ENCODE peak calls at places on chromosomes 4 and X, in nine cellular contexts. T is CD8-positive, alpha-beta T cell; L is cardiac fibroblast; E is lower leg skin; A is aorta; D is psoas muscle; H is choroid plexus epithelial cell; F is hepatocyte; P is astrocyte of the spinal cord. Y is an unnamed sample.

GRCh38 chr4:38982356-38983095 is 49.7 kb downstream of the TMEM156 start:
- DNase-seq in T (no peak), L (peak), E (no peak), A (no peak), D (no peak), H (peak), F (no peak), P (no peak), Y (no peak)

GRCh38 chr4:184439386-184439785 is 35.0 kb downstream of the IRF2 start:
- DNase-seq in T (no peak), L (no peak), E (no peak), A (no peak), D (no peak), H (no peak), F (no peak), P (no peak), Y (no peak)

GRCh38 chr4:173025131-173025530 is 143.5 kb upstream of the GALNT7 start:
- DNase-seq in T (no peak), L (peak), E (peak), A (no peak), D (no peak), H (peak), F (peak), P (peak), Y (peak)

GRCh38 chr4:111274060-111274459 is 651.2 kb upstream of the PITX2 start:
- DNase-seq in T (no peak), L (no peak), E (no peak), A (no peak), D (no peak), H (no peak), F (no peak), P (no peak), Y (no peak)

GRCh38 chr4:185424905-185425599 is 712 bp downstream of the UFSP2 start:
- DNase-seq in T (no peak), L (no peak), E (no peak), A (no peak), D (no peak), H (peak), F (no peak), P (no peak), Y (peak)

GRCh38 chrX:623599-624323 is 6.8 kb upstream of the SHOX start:
- DNase-seq in T (no peak), L (no peak), E (peak), A (no peak), D (no peak), H (peak), F (no peak), P (no peak), Y (no peak)

GRCh38 chr4:1982124-1983052 is 26.4 kb downstream of the NELFA start:
- DNase-seq in T (no peak), L (no peak), E (no peak), A (no peak), D (no peak), H (no peak), F (no peak), P (no peak), Y (no peak)

GRCh38 chrX:141341341-141341740 is 99.0 kb upstream of the SPANXC start:
- DNase-seq in T (no peak), L (peak), E (no peak), A (peak), D (no peak), H (peak), F (no peak), P (peak), Y (no peak)

GRCh38 chr4:78566834-78567501 is 15.4 kb downstream of the ANXA3 start:
- DNase-seq in T (no peak), L (no peak), E (no peak), A (no peak), D (no peak), H (no peak), F (no peak), P (no peak), Y (no peak)

GRCh38 chr4:1604706-1605205 is 79.4 kb downstream of the FAM53A start:
- DNase-seq in T (peak), L (no peak), E (no peak), A (peak), D (no peak), H (no peak), F (no peak), P (no peak), Y (peak)

GRCh38 chr4:3329887-3330286 is 37.1 kb downstream of the RGS12 start:
- DNase-seq in T (no peak), L (no peak), E (no peak), A (no peak), D (no peak), H (no peak), F (no peak), P (no peak), Y (no peak)

GRCh38 chr4:128721896-128722295 is 87.6 kb upstream of the JADE1 start:
- DNase-seq in T (no peak), L (no peak), E (no peak), A (no peak), D (no peak), H (no peak), F (no peak), P (no peak), Y (no peak)

GRCh38 chr4:8913858-8914460 is 42.3 kb upstream of the HMX1 start:
- DNase-seq in T (no peak), L (no peak), E (no peak), A (no peak), D (no peak), H (no peak), F (peak), P (no peak), Y (no peak)

GRCh38 chr4:80279751-80280150 is 13.3 kb downstream of the FGF5 start:
- DNase-seq in T (no peak), L (no peak), E (no peak), A (no peak), D (no peak), H (no peak), F (no peak), P (no peak), Y (no peak)

GRCh38 chrX:47941423-47941822 is 62.4 kb downstream of the ZNF182 start:
- DNase-seq in T (no peak), L (no peak), E (no peak), A (no peak), D (no peak), H (no peak), F (no peak), P (no peak), Y (no peak)

GRCh38 chr4:98945297-98945850 is 16.4 kb upstream of the EIF4E start:
- DNase-seq in T (no peak), L (peak), E (no peak), A (no peak), D (no peak), H (peak), F (no peak), P (no peak), Y (no peak)

GRCh38 chr4:21697583-21697982 is 251.0 kb downstream of the KCNIP4 start:
- DNase-seq in T (no peak), L (no peak), E (no peak), A (no peak), D (no peak), H (peak), F (peak), P (peak), Y (no peak)

GRCh38 chrX:39157796-39158195 is 356.5 kb downstream of the MID1IP1 start:
- DNase-seq in T (no peak), L (no peak), E (no peak), A (no peak), D (no peak), H (peak), F (no peak), P (peak), Y (no peak)

GRCh38 chr4:159060161-159060560 is 42.7 kb upstream of the RAPGEF2 start:
- DNase-seq in T (no peak), L (no peak), E (no peak), A (no peak), D (no peak), H (no peak), F (no peak), P (no peak), Y (no peak)

GRCh38 chrX:15373986-15374385 is 10.2 kb downstream of the VEGFD start:
- DNase-seq in T (no peak), L (no peak), E (no peak), A (no peak), D (no peak), H (no peak), F (no peak), P (no peak), Y (no peak)

GRCh38 chr4:25158817-25159216 is 1.4 kb downstream of the SEPSECS start:
- DNase-seq in T (no peak), L (no peak), E (no peak), A (no peak), D (no peak), H (no peak), F (no peak), P (no peak), Y (no peak)

GRCh38 chr4:121041307-121042090 is 30.8 kb downstream of the NDNF start:
- DNase-seq in T (no peak), L (no peak), E (no peak), A (no peak), D (no peak), H (no peak), F (no peak), P (no peak), Y (peak)

GRCh38 chr4:7332216-7333023 is 102.3 kb downstream of the PSAPL1 start:
- DNase-seq in T (no peak), L (peak), E (no peak), A (peak), D (peak), H (peak), F (peak), P (peak), Y (no peak)

GRCh38 chr4:36870121-36870520 is 374.4 kb upstream of the NWD2 start:
- DNase-seq in T (no peak), L (no peak), E (no peak), A (no peak), D (no peak), H (no peak), F (no peak), P (no peak), Y (no peak)

GRCh38 chrX:40996886-40997530 is 88.2 kb upstream of the USP9X start:
- DNase-seq in T (no peak), L (peak), E (peak), A (no peak), D (no peak), H (peak), F (peak), P (peak), Y (peak)
- H3K4me3 ChIP-seq in T (no peak), L (no peak), E (no peak), A (no peak), D (no peak), H (peak), F (peak), P (peak), Y (no peak)

DNA sequence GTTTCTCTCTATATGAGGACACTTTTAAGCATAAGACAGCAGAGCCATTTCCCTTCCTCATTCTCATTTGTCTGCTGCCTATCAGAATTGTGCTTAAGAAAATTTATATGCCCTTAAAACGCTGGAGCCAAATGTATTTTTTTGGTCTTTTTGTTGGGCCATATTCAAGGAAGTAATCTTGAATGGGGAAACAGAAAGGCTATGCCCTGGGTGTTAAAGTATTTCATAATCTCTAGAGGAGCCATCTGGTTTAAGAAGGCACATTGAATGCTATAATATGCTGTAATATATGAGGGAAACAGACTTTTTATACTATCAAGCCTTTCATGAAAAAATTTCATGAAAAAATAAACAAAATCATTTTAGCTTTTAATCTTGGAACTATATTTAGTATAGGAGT is 4.3 kb downstream of the DMD start:
- DNase-seq in T (no peak), L (peak), E (no peak), A (no peak), D (no peak), H (no peak), F (no peak), P (no peak), Y (no peak)
- H3K4me3 ChIP-seq in T (no peak), L (no peak), E (no peak), A (peak), D (peak), H (no peak), F (no peak), P (no peak), Y (no peak)

GRCh38 chr4:93828332-93828829 is at the start of gene ATOH1:
- DNase-seq in T (no peak), L (no peak), E (no peak), A (no peak), D (no peak), H (peak), F (peak), P (no peak), Y (no peak)

GRCh38 chr4:93829531-93830089 is 1.1 kb downstream of the ATOH1 start:
- DNase-seq in T (no peak), L (no peak), E (no peak), A (no peak), D (no peak), H (no peak), F (no peak), P (no peak), Y (no peak)

GRCh38 chr4:93827272-93827947 is 1.1 kb upstream of the ATOH1 start:
- DNase-seq in T (no peak), L (no peak), E (no peak), A (no peak), D (no peak), H (no peak), F (no peak), P (no peak), Y (no peak)

GRCh38 chr4:93830090-93830818 is 1.7 kb downstream of the ATOH1 start:
- DNase-seq in T (no peak), L (no peak), E (no peak), A (no peak), D (no peak), H (no peak), F (no peak), P (no peak), Y (no peak)

GRCh38 chr4:93828830-93829530 is 427 bp downstream of the ATOH1 start:
- DNase-seq in T (no peak), L (no peak), E (no peak), A (no peak), D (no peak), H (no peak), F (peak), P (no peak), Y (no peak)
- H3K4me3 ChIP-seq in T (no peak), L (no peak), E (no peak), A (peak), D (peak), H (peak), F (peak), P (peak), Y (peak)

DNA sequence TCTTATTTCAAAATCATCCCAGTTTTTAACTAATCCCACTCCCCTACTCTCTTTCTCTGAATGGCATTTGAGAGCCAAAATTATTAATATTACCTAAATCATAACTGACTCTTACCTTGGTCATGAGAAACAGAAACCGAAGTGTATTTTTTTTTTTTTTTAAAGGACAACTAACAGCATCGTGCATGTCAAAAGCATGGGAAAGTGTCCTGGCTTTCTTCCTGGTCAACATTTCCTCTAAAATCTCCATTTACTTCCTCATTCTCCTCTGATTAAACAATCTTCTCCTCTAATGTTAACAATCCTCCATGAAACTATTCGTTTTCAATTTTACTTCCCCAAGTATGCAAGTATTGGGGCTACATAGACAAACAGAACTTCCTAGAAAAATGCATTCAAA is 2.1 kb upstream of the STS start:
- DNase-seq in T (no peak), L (no peak), E (no peak), A (no peak), D (no peak), H (no peak), F (no peak), P (no peak), Y (no peak)
- H3K4me3 ChIP-seq in T (no peak), L (no peak), E (no peak), A (no peak), D (no peak), H (no peak), F (no peak), P (no peak), Y (no peak)